ENCODE peak calls at places on chromosomes 16 and 17, in four cellular contexts. X is NCI-H345, R is mammary epithelial cell, C is Right ventricle myocardium inferior. D is an unnamed sample.

GRCh38 chr17:19315104-19315503 is 47.4 kb downstream of the B9D1 start:
- DNase-seq in X (no peak), C (no peak), R (no peak), D (no peak)

GRCh38 chr16:53058882-53059281 is 4.1 kb downstream of the CHD9 start:
- DNase-seq in R (no peak), X (no peak), C (no peak), D (peak)

GRCh38 chr17:42818379-42818778 is 5.7 kb downstream of the BECN1 start:
- DNase-seq in X (no peak), C (no peak), R (no peak), D (no peak)

GRCh38 chr16:81639931-81640680 is 139.0 kb upstream of the PLCG2 start:
- DNase-seq in C (no peak), R (no peak), X (peak), D (no peak)

GRCh38 chr17:17516941-17517720 is 20.9 kb upstream of the RASD1 start:
- DNase-seq in X (no peak), R (no peak), C (peak), D (peak)

GRCh38 chr17:75909051-75909811 is 4.5 kb upstream of the MRPL38 start:
- DNase-seq in R (no peak), X (peak), C (no peak), D (no peak)

GRCh38 chr17:49278076-49278475 is 47.5 kb upstream of the PHOSPHO1 start:
- DNase-seq in C (no peak), X (no peak), R (no peak), D (no peak)

GRCh38 chr16:70747703-70748631 is 53.0 kb downstream of the VAC14 start:
- DNase-seq in R (no peak), C (no peak), X (no peak), D (no peak)

GRCh38 chr17:35731239-35731931 is at the start of gene RASL10B:
- DNase-seq in C (no peak), R (no peak), X (no peak), D (peak)

GRCh38 chr16:9706217-9706616 is 476.0 kb downstream of the GRIN2A start:
- DNase-seq in C (no peak), R (peak), X (no peak), D (no peak)

GRCh38 chr16:11706180-11706742 is 36.4 kb downstream of the TXNDC11 start:
- DNase-seq in X (no peak), C (no peak), R (no peak), D (no peak)

GRCh38 chr17:19629449-19629848 is 19.1 kb upstream of the ALDH3A2 start:
- DNase-seq in C (no peak), R (no peak), X (no peak), D (no peak)

GRCh38 chr16:12815361-12815760 is 11.7 kb upstream of the CPPED1 start:
- DNase-seq in R (no peak), C (no peak), X (peak), D (no peak)

D was measured in NCI-H82.